ENCODE peak calls at places on chromosomes 3 and 15, in nine cellular contexts. H is HT1080, O is NCI-H446, K is NCI-H2029 treated with DMSO at 0.1 percent for 48 hours, T is T-helper 1 cell, X is NCI-H1092, N is C1 segment of cervical spinal cord, M is endothelial cell, S is activated T-cell treated with anti-CD3 and anti-CD28 coated beads for 1 hour. P is an unnamed sample.
A peak's percentile ranks its signal among the peaks of the same experiment; 100 is the strongest.

GRCh38 chr3:34808287-34808686 is 831.0 kb upstream of the ARPP21 start:
- DNase-seq in X (no peak), O (no peak), K (no peak), S (no peak), N (no peak), H (no peak), T (no peak), M (no peak), P (no peak)

GRCh38 chr3:8987673-8988655 is 24.7 kb upstream of the RAD18 start:
- DNase-seq in K (peak; percentile 57), N (peak; percentile 71), H (peak; percentile 52), S (peak; percentile 32), M (peak; percentile 79), O (peak; percentile 10), X (no peak), T (peak; percentile 36), P (peak; percentile 31)

GRCh38 chr3:66211779-66212178 is 9.0 kb upstream of the SLC25A26 start:
- DNase-seq in N (no peak), O (no peak), T (no peak), K (no peak), M (no peak), X (no peak), S (no peak), H (no peak), P (no peak)

GRCh38 chr3:55692958-55693558 is 206.0 kb upstream of the WNT5A start:
- DNase-seq in O (no peak), X (no peak), T (no peak), M (no peak), H (no peak), N (no peak), S (no peak), K (no peak), P (no peak)

GRCh38 chr3:192684151-192684550 is 43.2 kb downstream of the FGF12 start:
- DNase-seq in T (no peak), K (no peak), X (no peak), H (peak; percentile 46), S (no peak), O (no peak), M (no peak), N (no peak), P (no peak)

GRCh38 chr3:73614385-73614784 is 10.4 kb downstream of the PDZRN3 start:
- DNase-seq in O (no peak), X (no peak), H (no peak), T (no peak), K (no peak), N (no peak), M (no peak), S (no peak), P (no peak)

GRCh38 chr3:43960448-43960840 is 269.7 kb downstream of the ABHD5 start:
- DNase-seq in X (no peak), O (no peak), H (peak; percentile 28), M (no peak), T (no peak), S (no peak), N (no peak), K (peak; percentile 75), P (no peak)

GRCh38 chr3:141552440-141552991 is 65.7 kb downstream of the RASA2 start:
- DNase-seq in S (no peak), K (no peak), N (no peak), O (no peak), H (no peak), M (no peak), X (no peak), T (no peak), P (no peak)

GRCh38 chr3:53729130-53729529 is 117.1 kb downstream of the CHDH start:
- DNase-seq in S (no peak), N (no peak), O (no peak), H (no peak), M (no peak), X (no peak), K (no peak), T (no peak), P (no peak)

GRCh38 chr3:130779031-130779430 is 32.4 kb upstream of the PIK3R4 start:
- DNase-seq in N (no peak), K (no peak), X (peak; percentile 47), M (no peak), H (no peak), O (no peak), S (no peak), T (no peak), P (no peak)

GRCh38 chr3:42852443-42852842 is 23.2 kb downstream of the CYP8B1 start:
- DNase-seq in N (no peak), K (no peak), O (no peak), H (no peak), S (no peak), M (peak; percentile 22), T (no peak), X (no peak), P (no peak)

GRCh38 chr3:176663376-176663775 is 533.9 kb downstream of the TBL1XR1 start:
- DNase-seq in N (no peak), T (no peak), K (peak; percentile 43), X (no peak), S (no peak), M (no peak), H (peak; percentile 66), O (no peak), P (no peak)

GRCh38 chr3:173397161-173398110 is at the start of gene NLGN1:
- DNase-seq in M (peak; percentile 71), X (peak; percentile 71), S (no peak), K (peak; percentile 14), O (peak; percentile 73), T (no peak), N (peak; percentile 80), H (peak; percentile 79), P (no peak)

GRCh38 chr15:101022306-101022705 is 103.1 kb downstream of the LRRK1 start:
- DNase-seq in H (no peak), S (no peak), T (no peak), O (no peak), X (no peak), K (no peak), M (no peak), N (no peak), P (no peak)

GRCh38 chr3:151283907-151284461 is 5.6 kb upstream of the P2RY14 start:
- DNase-seq in N (no peak), O (no peak), M (no peak), X (no peak), S (no peak), H (peak; percentile 54), T (no peak), K (no peak), P (no peak)

GRCh38 chr3:150933473-150934008 is 28.3 kb upstream of the MINDY4B start:
- DNase-seq in X (no peak), T (no peak), S (no peak), K (no peak), N (no peak), H (peak; percentile 18), M (no peak), O (no peak), P (no peak)

GRCh38 chr3:128329491-128330300 is 137.0 kb downstream of the DNAJB8 start:
- DNase-seq in O (no peak), S (no peak), H (no peak), M (no peak), N (no peak), X (no peak), T (no peak), K (no peak), P (no peak)

GRCh38 chr3:185818267-185818875 is 6.5 kb downstream of the IGF2BP2 start:
- DNase-seq in S (no peak), N (no peak), K (no peak), O (no peak), T (no peak), H (peak; percentile 36), X (no peak), M (no peak), P (no peak)

GRCh38 chr3:114756506-114757279 is 390.4 kb downstream of the ZBTB20 start:
- DNase-seq in T (no peak), H (no peak), M (no peak), N (no peak), X (no peak), O (no peak), K (no peak), S (no peak), P (peak; percentile 19)

GRCh38 chr3:36813320-36813719 is 49.0 kb upstream of the DCLK3 start:
- DNase-seq in K (no peak), M (no peak), X (no peak), N (no peak), S (no peak), T (no peak), H (peak; percentile 17), O (no peak), P (peak; percentile 54)

GRCh38 chr3:126300761-126301481 is 56.3 kb downstream of the KLF15 start:
- DNase-seq in H (no peak), N (peak; percentile 34), K (no peak), T (no peak), X (no peak), M (no peak), O (no peak), S (no peak), P (no peak)

GRCh38 chr3:188978772-188979171 is 193.0 kb upstream of the TPRG1 start:
- DNase-seq in T (no peak), X (peak; percentile 55), K (no peak), O (peak; percentile 85), N (no peak), H (peak; percentile 84), S (no peak), M (no peak), P (no peak)

GRCh38 chr3:67947808-67948508 is 293.5 kb upstream of the SUCLG2 start:
- DNase-seq in M (peak; percentile 18), N (no peak), O (no peak), X (no peak), K (no peak), H (peak; percentile 50), S (peak; percentile 54), T (peak; percentile 54), P (no peak)

GRCh38 chr15:49815937-49816336 is 195.1 kb downstream of the DTWD1 start:
- DNase-seq in K (no peak), O (peak; percentile 38), T (no peak), H (peak; percentile 97), S (no peak), M (no peak), N (peak; percentile 0), X (no peak), P (no peak)

GRCh38 chr3:30539772-30540171 is 66.6 kb upstream of the TGFBR2 start:
- DNase-seq in N (no peak), T (no peak), M (no peak), O (no peak), H (peak; percentile 39), X (no peak), S (no peak), K (no peak), P (peak; percentile 76)

GRCh38 chr3:189699873-189700272 is 68.7 kb downstream of the TP63 start:
- DNase-seq in M (no peak), N (no peak), S (no peak), O (no peak), H (no peak), T (no peak), K (no peak), X (no peak), P (no peak)

GRCh38 chr3:172562881-172563835 is 39.9 kb upstream of the TNFSF10 start:
- DNase-seq in M (peak; percentile 18), S (no peak), X (no peak), H (peak; percentile 83), K (no peak), N (no peak), O (no peak), T (no peak), P (peak; percentile 81)

GRCh38 chr3:59836525-59836924 is 786.7 kb upstream of the CFAP20DC start:
- DNase-seq in H (no peak), O (no peak), T (no peak), N (no peak), X (no peak), S (no peak), M (no peak), K (no peak), P (no peak)

GRCh38 chr3:187456268-187456667 is 88.1 kb downstream of the RTP4 start:
- DNase-seq in M (no peak), K (no peak), O (no peak), T (no peak), X (peak; percentile 11), S (no peak), H (no peak), N (peak; percentile 51), P (no peak)

GRCh38 chr15:31222769-31223345 is 103.8 kb upstream of the KLF13 start:
- DNase-seq in S (no peak), H (no peak), M (no peak), X (no peak), T (no peak), K (no peak), O (no peak), N (no peak), P (no peak)

GRCh38 chr3:117080899-117081298 is 371.3 kb downstream of the TUSC7 start:
- DNase-seq in S (no peak), H (no peak), M (no peak), N (no peak), X (no peak), T (no peak), O (no peak), K (no peak), P (no peak)

P was measured in foreskin keratinocyte.